ENCODE peak calls at places on chromosomes 16 and 17, in four cellular contexts. One of them, this sample, is unnamed.

GRCh38 chr17:7922499-7923289 is 6.6 kb upstream of the RNF227 start:
- DNase-seq in H1: peak; percentile 90
- DNase-seq in IMR-90: peak; percentile 67
- DNase-seq in mesendoderm: peak; percentile 87
- DNase-seq in this sample: peak; percentile 91

GRCh38 chr16:822909-823297 is 22.4 kb upstream of the GNG13 start:
- DNase-seq in H1: no peak
- DNase-seq in IMR-90: no peak
- DNase-seq in mesendoderm: no peak
- DNase-seq in this sample: no peak

GRCh38 chr16:11004957-11005610 is 60.7 kb downstream of the CLEC16A start:
- DNase-seq in H1: no peak
- DNase-seq in IMR-90: peak; percentile 81
- DNase-seq in mesendoderm: no peak
- DNase-seq in this sample: no peak

GRCh38 chr16:62638964-62639861 is 603.0 kb upstream of the CDH8 start:
- DNase-seq in H1: no peak
- DNase-seq in IMR-90: no peak
- DNase-seq in mesendoderm: peak; percentile 16
- DNase-seq in this sample: no peak

GRCh38 chr17:46129302-46129701 is 63.9 kb downstream of the KANSL1 start:
- DNase-seq in H1: no peak
- DNase-seq in IMR-90: no peak
- DNase-seq in mesendoderm: no peak
- DNase-seq in this sample: no peak

GRCh38 chr16:2483160-2483559 is 8.2 kb downstream of the TBC1D24 start:
- DNase-seq in H1: no peak
- DNase-seq in IMR-90: peak; percentile 27
- DNase-seq in mesendoderm: no peak
- DNase-seq in this sample: no peak

GRCh38 chr16:57316390-57317017 is 32.0 kb upstream of the PLLP start:
- DNase-seq in H1: peak; percentile 23
- DNase-seq in IMR-90: peak; percentile 89
- DNase-seq in mesendoderm: peak; percentile 65
- DNase-seq in this sample: no peak

GRCh38 chr17:79951361-79952264 is 84.1 kb downstream of the TBC1D16 start:
- DNase-seq in H1: no peak
- DNase-seq in IMR-90: peak; percentile 89
- DNase-seq in mesendoderm: peak; percentile 45
- DNase-seq in this sample: peak; percentile 54

GRCh38 chr16:1037023-1037933 is 35.3 kb upstream of the SSTR5 start:
- DNase-seq in H1: no peak
- DNase-seq in IMR-90: peak; percentile 10
- DNase-seq in mesendoderm: peak; percentile 55
- DNase-seq in this sample: no peak

GRCh38 chr16:89827383-89828198 is 684 bp upstream of the SPIRE2 start:
- DNase-seq in H1: peak; percentile 84
- DNase-seq in IMR-90: peak; percentile 62
- DNase-seq in mesendoderm: peak; percentile 50
- DNase-seq in this sample: peak; percentile 58

GRCh38 chr16:1614226-1615102 is 2.3 kb downstream of the CRAMP1 start:
- DNase-seq in H1: peak; percentile 52
- DNase-seq in IMR-90: peak; percentile 30
- DNase-seq in mesendoderm: peak; percentile 42
- DNase-seq in this sample: no peak

GRCh38 chr16:29775742-29776408 is 2.2 kb upstream of the ZG16 start:
- DNase-seq in H1: no peak
- DNase-seq in IMR-90: peak; percentile 43
- DNase-seq in mesendoderm: peak; percentile 35
- DNase-seq in this sample: no peak

GRCh38 chr17:66200685-66201092 is 8.8 kb upstream of the CEP112 start:
- DNase-seq in H1: peak; percentile 52
- DNase-seq in IMR-90: peak; percentile 83
- DNase-seq in mesendoderm: peak; percentile 73
- DNase-seq in this sample: peak; percentile 69

GRCh38 chr16:69494993-69495392 is 70.6 kb downstream of the CYB5B start:
- DNase-seq in H1: peak; percentile 83
- DNase-seq in IMR-90: no peak
- DNase-seq in mesendoderm: peak; percentile 69
- DNase-seq in this sample: peak; percentile 74

GRCh38 chr16:68287276-68288251 is 23.2 kb downstream of the SLC7A6OS start:
- DNase-seq in H1: no peak
- DNase-seq in IMR-90: peak; percentile 86
- DNase-seq in mesendoderm: no peak
- DNase-seq in this sample: no peak

GRCh38 chr16:81204794-81205680 is 33.5 kb upstream of the BCO1 start:
- DNase-seq in H1: peak; percentile 55
- DNase-seq in IMR-90: peak; percentile 64
- DNase-seq in mesendoderm: peak; percentile 47
- DNase-seq in this sample: no peak

GRCh38 chr17:7241047-7241733 is 1.1 kb downstream of the GABARAP start:
- DNase-seq in H1: no peak
- DNase-seq in IMR-90: no peak
- DNase-seq in mesendoderm: no peak
- DNase-seq in this sample: no peak

GRCh38 chr17:1005361-1005946 is 8.5 kb downstream of the TIMM22 start:
- DNase-seq in H1: no peak
- DNase-seq in IMR-90: peak; percentile 54
- DNase-seq in mesendoderm: peak; percentile 26
- DNase-seq in this sample: no peak

GRCh38 chr17:43456661-43457361 is 27.0 kb upstream of the DHX8 start:
- DNase-seq in H1: no peak
- DNase-seq in IMR-90: peak; percentile 44
- DNase-seq in mesendoderm: no peak
- DNase-seq in this sample: no peak

GRCh38 chr17:14298221-14298994 is 2.5 kb upstream of the HS3ST3B1 start:
- DNase-seq in H1: peak; percentile 56
- DNase-seq in IMR-90: no peak
- DNase-seq in mesendoderm: no peak
- DNase-seq in this sample: peak; percentile 46

GRCh38 chr16:84700518-84701277 is 898 bp downstream of the USP10 start:
- DNase-seq in H1: no peak
- DNase-seq in IMR-90: peak; percentile 29
- DNase-seq in mesendoderm: peak; percentile 48
- DNase-seq in this sample: no peak

GRCh38 chr16:2919511-2920255 is 8.0 kb downstream of the FLYWCH1 start:
- DNase-seq in H1: peak; percentile 83
- DNase-seq in IMR-90: peak; percentile 74
- DNase-seq in mesendoderm: peak; percentile 72
- DNase-seq in this sample: peak; percentile 59

GRCh38 chr16:55501549-55502322 is 7.1 kb upstream of the LPCAT2 start:
- DNase-seq in H1: peak; percentile 66
- DNase-seq in IMR-90: no peak
- DNase-seq in mesendoderm: peak; percentile 36
- DNase-seq in this sample: peak; percentile 48

GRCh38 chr16:51151951-51152663 is 1.0 kb upstream of the SALL1 start:
- DNase-seq in H1: peak; percentile 91
- DNase-seq in IMR-90: peak; percentile 80
- DNase-seq in mesendoderm: peak; percentile 98
- DNase-seq in this sample: peak; percentile 91

GRCh38 chr16:81711609-81712329 is 67.3 kb upstream of the PLCG2 start:
- DNase-seq in H1: no peak
- DNase-seq in IMR-90: peak; percentile 92
- DNase-seq in mesendoderm: peak; percentile 86
- DNase-seq in this sample: peak; percentile 79

GRCh38 chr16:86306811-86307517 is 203.4 kb upstream of the FOXF1 start:
- DNase-seq in H1: no peak
- DNase-seq in IMR-90: peak; percentile 90
- DNase-seq in mesendoderm: no peak
- DNase-seq in this sample: no peak

GRCh38 chr17:21353326-21354010 is 22.7 kb upstream of the KCNJ12 start:
- DNase-seq in H1: no peak
- DNase-seq in IMR-90: no peak
- DNase-seq in mesendoderm: no peak
- DNase-seq in this sample: no peak

DNA sequence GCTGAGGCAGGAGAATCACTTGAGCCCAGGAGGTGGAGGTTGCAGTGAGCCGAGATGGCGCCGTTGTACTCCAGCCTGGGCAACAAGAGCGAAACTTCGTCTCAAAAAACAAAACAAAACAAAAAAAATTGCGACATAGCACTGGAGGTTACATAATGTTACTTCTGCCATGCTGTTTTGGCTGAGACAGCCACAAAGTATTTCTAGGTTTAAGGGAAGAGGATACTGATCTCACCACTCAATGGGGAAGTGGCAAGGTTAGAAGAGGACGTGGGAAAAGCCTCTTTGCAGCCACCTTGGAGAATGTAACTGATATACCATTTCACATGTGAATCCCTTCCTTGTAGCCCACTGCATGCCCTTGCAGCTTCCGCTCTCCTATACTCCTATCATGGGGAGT is 131.2 kb upstream of the NLRP1 start:
- DNase-seq in H1: no peak
- DNase-seq in IMR-90: no peak
- DNase-seq in mesendoderm: no peak
- DNase-seq in this sample: no peak
- H3K56ac ChIP-seq in H1: no peak overlapping the region
- H3K56ac ChIP-seq in IMR-90: no peak overlapping the region
- H3K56ac ChIP-seq in mesendoderm: no peak overlapping the region
- H3K56ac ChIP-seq in this sample: no peak overlapping the region

GRCh38 chr17:9086577-9086976 is 65.3 kb downstream of the NTN1 start:
- DNase-seq in H1: no peak
- DNase-seq in IMR-90: no peak
- DNase-seq in mesendoderm: no peak
- DNase-seq in this sample: no peak

GRCh38 chr17:9090641-9091096 is 69.4 kb downstream of the NTN1 start:
- DNase-seq in H1: no peak
- DNase-seq in IMR-90: no peak
- DNase-seq in mesendoderm: no peak
- DNase-seq in this sample: no peak

GRCh38 chr17:9087921-9088320 is 66.6 kb downstream of the NTN1 start:
- DNase-seq in H1: no peak
- DNase-seq in IMR-90: no peak
- DNase-seq in mesendoderm: no peak
- DNase-seq in this sample: no peak
- H3K56ac ChIP-seq in H1: no peak overlapping the region
- H3K56ac ChIP-seq in IMR-90: no peak overlapping the region
- H3K56ac ChIP-seq in mesendoderm: no peak overlapping the region
- H3K56ac ChIP-seq in this sample: no peak overlapping the region

GRCh38 chr16:13148294-13148693 is 246.9 kb downstream of the SHISA9 start:
- DNase-seq in H1: no peak
- DNase-seq in IMR-90: no peak
- DNase-seq in mesendoderm: no peak
- DNase-seq in this sample: no peak

GRCh38 chr16:13153696-13154095 is 252.3 kb downstream of the SHISA9 start:
- DNase-seq in H1: no peak
- DNase-seq in IMR-90: no peak
- DNase-seq in mesendoderm: peak; percentile 46
- DNase-seq in this sample: no peak

GRCh38 chr16:13146829-13147228 is 245.4 kb downstream of the SHISA9 start:
- DNase-seq in H1: no peak
- DNase-seq in IMR-90: no peak
- DNase-seq in mesendoderm: no peak
- DNase-seq in this sample: no peak

GRCh38 chr16:13150181-13150885 is 248.9 kb downstream of the SHISA9 start:
- DNase-seq in H1: no peak
- DNase-seq in IMR-90: no peak
- DNase-seq in mesendoderm: no peak
- DNase-seq in this sample: no peak

GRCh38 chr16:13148836-13149235 is 247.4 kb downstream of the SHISA9 start:
- DNase-seq in H1: no peak
- DNase-seq in IMR-90: no peak
- DNase-seq in mesendoderm: no peak
- DNase-seq in this sample: no peak
- H3K56ac ChIP-seq in H1: no peak overlapping the region
- H3K56ac ChIP-seq in IMR-90: no peak overlapping the region
- H3K56ac ChIP-seq in mesendoderm: no peak overlapping the region
- H3K56ac ChIP-seq in this sample: no peak overlapping the region

GRCh38 chr17:17081304-17081940 is 39.2 kb downstream of the MPRIP start:
- DNase-seq in H1: no peak
- DNase-seq in IMR-90: no peak
- DNase-seq in mesendoderm: no peak
- DNase-seq in this sample: no peak

GRCh38 chr17:17080181-17080631 is 37.9 kb downstream of the MPRIP start:
- DNase-seq in H1: no peak
- DNase-seq in IMR-90: no peak
- DNase-seq in mesendoderm: no peak
- DNase-seq in this sample: no peak

GRCh38 chr17:17079761-17080160 is 37.5 kb downstream of the MPRIP start:
- DNase-seq in H1: no peak
- DNase-seq in IMR-90: no peak
- DNase-seq in mesendoderm: no peak
- DNase-seq in this sample: no peak

GRCh38 chr17:17079336-17079735 is 37.1 kb downstream of the MPRIP start:
- DNase-seq in H1: no peak
- DNase-seq in IMR-90: no peak
- DNase-seq in mesendoderm: peak; percentile 91
- DNase-seq in this sample: no peak

DNA sequence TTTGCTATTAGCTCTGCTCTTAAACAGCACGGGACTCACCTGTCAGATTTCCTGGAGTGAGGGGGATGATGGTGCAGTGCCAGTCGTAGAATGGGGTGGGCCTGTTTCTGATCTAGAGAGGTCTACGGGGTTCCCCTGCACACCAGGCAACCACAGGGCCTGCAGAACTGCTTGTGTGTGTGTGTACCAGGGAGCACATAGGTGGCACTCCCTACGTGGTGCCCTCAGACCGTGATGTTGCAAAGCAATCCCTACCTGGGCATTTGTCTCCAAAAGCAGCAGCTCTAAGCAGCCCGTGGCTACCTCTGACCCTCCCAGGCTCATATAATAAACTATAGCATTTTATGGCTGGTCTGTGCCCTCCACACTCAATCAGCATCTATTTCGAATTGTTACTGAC is 38.5 kb downstream of the MPRIP start:
- DNase-seq in H1: no peak
- DNase-seq in IMR-90: no peak
- DNase-seq in mesendoderm: no peak
- DNase-seq in this sample: no peak
- H3K56ac ChIP-seq in H1: no peak overlapping the region
- H3K56ac ChIP-seq in IMR-90: no peak overlapping the region
- H3K56ac ChIP-seq in mesendoderm: no peak overlapping the region
- H3K56ac ChIP-seq in this sample: no peak overlapping the region

GRCh38 chr17:57499648-57500049 is 243.3 kb downstream of the MSI2 start:
- DNase-seq in H1: no peak
- DNase-seq in IMR-90: no peak
- DNase-seq in mesendoderm: peak; percentile 45
- DNase-seq in this sample: no peak
- H3K56ac ChIP-seq in H1: no peak overlapping the region
- H3K56ac ChIP-seq in IMR-90: no peak overlapping the region
- H3K56ac ChIP-seq in mesendoderm: no peak overlapping the region
- H3K56ac ChIP-seq in this sample: no peak overlapping the region

GRCh38 chr16:58507963-58508670 is 7.2 kb upstream of the SETD6 start:
- DNase-seq in H1: no peak
- DNase-seq in IMR-90: no peak
- DNase-seq in mesendoderm: no peak
- DNase-seq in this sample: no peak
- H3K56ac ChIP-seq in H1: no peak overlapping the region
- H3K56ac ChIP-seq in IMR-90: no peak overlapping the region
- H3K56ac ChIP-seq in mesendoderm: no peak overlapping the region
- H3K56ac ChIP-seq in this sample: no peak overlapping the region